ENCODE peak calls at places on chromosome 6, in nine cellular contexts. X, S, F, J, T, B, M, I and N are unnamed samples.

GRCh38 chr6:3825331-3825831 is 23.8 kb upstream of the FAM50B start:
- DNase-seq in X (no peak), S (no peak), F (no peak), J (peak), T (peak), B (peak), M (no peak), I (peak), N (peak)

GRCh38 chr6:37456126-37456525 is 23.1 kb downstream of the CMTR1 start:
- DNase-seq in X (no peak), S (no peak), F (no peak), J (no peak), T (peak), B (peak), M (no peak), I (peak), N (peak)

GRCh38 chr6:9646346-9647042 is 768.4 kb downstream of the TFAP2A start:
- DNase-seq in X (no peak), S (no peak), F (no peak), J (no peak), T (peak), B (peak), M (no peak), I (peak), N (peak)

GRCh38 chr6:141988954-141989705 is 143.6 kb upstream of the GJE1 start:
- DNase-seq in X (no peak), S (peak), F (peak), J (no peak), T (peak), B (peak), M (no peak), I (peak), N (peak)

GRCh38 chr6:37171141-37171969 is 1.4 kb downstream of the PIM1 start:
- DNase-seq in X (no peak), S (peak), F (peak), J (peak), T (peak), B (peak), M (no peak), I (peak), N (peak)

GRCh38 chr6:143262037-143262436 is 188.5 kb downstream of the ADAT2 start:
- DNase-seq in X (no peak), S (no peak), F (no peak), J (no peak), T (no peak), B (no peak), M (no peak), I (no peak), N (no peak)

GRCh38 chr6:170042596-170043118 is 248.2 kb downstream of the DLL1 start:
- DNase-seq in X (no peak), S (no peak), F (no peak), J (peak), T (no peak), B (no peak), M (no peak), I (no peak), N (no peak)

GRCh38 chr6:83258517-83258916 is 65.4 kb downstream of the RWDD2A start:
- DNase-seq in X (no peak), S (no peak), F (no peak), J (no peak), T (peak), B (no peak), M (no peak), I (peak), N (no peak)

GRCh38 chr6:160238786-160239751 is 19.6 kb downstream of the SLC22A2 start:
- DNase-seq in X (no peak), S (no peak), F (no peak), J (no peak), T (peak), B (peak), M (no peak), I (peak), N (no peak)

GRCh38 chr6:15493437-15494168 is 169.2 kb downstream of the DTNBP1 start:
- DNase-seq in X (no peak), S (no peak), F (no peak), J (no peak), T (no peak), B (no peak), M (no peak), I (peak), N (peak)

GRCh38 chr6:117542493-117542892 is 59.8 kb downstream of the GOPC start:
- DNase-seq in X (no peak), S (no peak), F (no peak), J (no peak), T (peak), B (no peak), M (no peak), I (no peak), N (no peak)

GRCh38 chr6:132693478-132693877 is 20.4 kb downstream of the VNN1 start:
- DNase-seq in X (no peak), S (no peak), F (no peak), J (no peak), T (no peak), B (peak), M (no peak), I (peak), N (peak)

GRCh38 chr6:111748247-111748647 is 125.0 kb downstream of the FYN start:
- DNase-seq in X (no peak), S (no peak), F (peak), J (no peak), T (no peak), B (no peak), M (no peak), I (no peak), N (no peak)

GRCh38 chr6:120198033-120198432 is 848.5 kb upstream of the MAN1A1 start:
- DNase-seq in X (no peak), S (no peak), F (no peak), J (no peak), T (peak), B (peak), M (no peak), I (peak), N (peak)

GRCh38 chr6:83125425-83125824 is 58.0 kb downstream of the DOP1A start:
- DNase-seq in X (no peak), S (no peak), F (no peak), J (no peak), T (no peak), B (no peak), M (no peak), I (no peak), N (no peak)

GRCh38 chr6:31567531-31568370 is 4.3 kb upstream of the LTA start:
- DNase-seq in X (no peak), S (peak), F (no peak), J (no peak), T (no peak), B (no peak), M (no peak), I (no peak), N (no peak)

GRCh38 chr6:72619883-72620696 is 1.8 kb upstream of the KCNQ5 start:
- DNase-seq in X (no peak), S (peak), F (peak), J (no peak), T (no peak), B (peak), M (peak), I (peak), N (peak)

GRCh38 chr6:138682722-138683521 is 90.6 kb upstream of the CCDC28A start:
- DNase-seq in X (no peak), S (no peak), F (no peak), J (no peak), T (peak), B (peak), M (no peak), I (peak), N (peak)

GRCh38 chr6:84515082-84515481 is 249.3 kb downstream of the TBX18 start:
- DNase-seq in X (no peak), S (no peak), F (no peak), J (no peak), T (no peak), B (peak), M (no peak), I (peak), N (no peak)

GRCh38 chr6:15247750-15248450 is 2.0 kb downstream of the JARID2 start:
- DNase-seq in X (no peak), S (peak), F (peak), J (peak), T (peak), B (peak), M (peak), I (peak), N (peak)

GRCh38 chr6:50185006-50185405 is 135.3 kb upstream of the DEFB112 start:
- DNase-seq in X (no peak), S (no peak), F (no peak), J (no peak), T (peak), B (no peak), M (no peak), I (no peak), N (no peak)